ENCODE peak calls at places on chromosomes 3 and 15, in five cellular contexts. One of them, this sample, is unnamed.

GRCh38 chr3:68751883-68752282 is 180.5 kb downstream of the TAFA4 start:
- DNase-seq in H9: no peak
- DNase-seq in neural progenitor cell: no peak
- DNase-seq in IMR-90: no peak
- DNase-seq in bronchial epithelial cell: no peak
- DNase-seq in this sample: no peak

GRCh38 chr15:60773255-60773654 is 294.3 kb upstream of the ICE2 start:
- DNase-seq in H9: no peak
- DNase-seq in bronchial epithelial cell: no peak
- DNase-seq in neural progenitor cell: no peak
- DNase-seq in IMR-90: no peak
- DNase-seq in this sample: no peak

GRCh38 chr3:76998555-76998954 is 41.3 kb upstream of the ROBO2 start:
- DNase-seq in neural progenitor cell: no peak
- DNase-seq in bronchial epithelial cell: peak; percentile 75
- DNase-seq in H9: no peak
- DNase-seq in IMR-90: no peak
- DNase-seq in this sample: no peak

GRCh38 chr3:124741027-124741426 is 10.8 kb downstream of the UMPS start:
- DNase-seq in IMR-90: peak; percentile 45
- DNase-seq in H9: no peak
- DNase-seq in neural progenitor cell: no peak
- DNase-seq in bronchial epithelial cell: peak; percentile 95
- DNase-seq in this sample: no peak

GRCh38 chr3:51894939-51895338 is 8.2 kb downstream of the IQCF1 start:
- DNase-seq in bronchial epithelial cell: no peak
- DNase-seq in H9: no peak
- DNase-seq in IMR-90: no peak
- DNase-seq in neural progenitor cell: no peak
- DNase-seq in this sample: no peak

GRCh38 chr3:17070560-17070959 is 185.8 kb downstream of the PLCL2 start:
- DNase-seq in H9: peak; percentile 59
- DNase-seq in IMR-90: peak; percentile 39
- DNase-seq in bronchial epithelial cell: no peak
- DNase-seq in neural progenitor cell: peak; percentile 31
- DNase-seq in this sample: no peak

GRCh38 chr3:186107148-186108105 is 1.5 kb downstream of the ETV5 start:
- DNase-seq in H9: peak; percentile 81
- DNase-seq in neural progenitor cell: peak; percentile 93
- DNase-seq in IMR-90: peak; percentile 68
- DNase-seq in bronchial epithelial cell: peak; percentile 38
- DNase-seq in this sample: peak; percentile 61

GRCh38 chr3:99418209-99418635 is 220.2 kb upstream of the COL8A1 start:
- DNase-seq in IMR-90: no peak
- DNase-seq in neural progenitor cell: no peak
- DNase-seq in bronchial epithelial cell: peak; percentile 4
- DNase-seq in H9: no peak
- DNase-seq in this sample: peak; percentile 43

GRCh38 chr15:77634266-77634962 is 1.7 kb upstream of the LINGO1 start:
- DNase-seq in H9: peak; percentile 95
- DNase-seq in IMR-90: peak; percentile 38
- DNase-seq in bronchial epithelial cell: peak; percentile 47
- DNase-seq in neural progenitor cell: peak; percentile 91
- DNase-seq in this sample: peak; percentile 43

GRCh38 chr3:43288366-43288765 is 2.0 kb downstream of the SNRK start:
- DNase-seq in bronchial epithelial cell: peak; percentile 21
- DNase-seq in neural progenitor cell: no peak
- DNase-seq in H9: no peak
- DNase-seq in IMR-90: peak; percentile 59
- DNase-seq in this sample: peak; percentile 26

GRCh38 chr3:52253314-52254260 is 8.0 kb downstream of the PPM1M start:
- DNase-seq in neural progenitor cell: no peak
- DNase-seq in IMR-90: no peak
- DNase-seq in bronchial epithelial cell: peak; percentile 80
- DNase-seq in H9: no peak
- DNase-seq in this sample: peak; percentile 82

GRCh38 chr3:79497447-79498111 is 270.2 kb downstream of the ROBO1 start:
- DNase-seq in IMR-90: peak; percentile 11
- DNase-seq in H9: no peak
- DNase-seq in neural progenitor cell: peak; percentile 22
- DNase-seq in bronchial epithelial cell: peak; percentile 26
- DNase-seq in this sample: no peak

GRCh38 chr3:71649757-71650156 is 66.2 kb upstream of the FOXP1 start:
- DNase-seq in H9: no peak
- DNase-seq in IMR-90: no peak
- DNase-seq in bronchial epithelial cell: no peak
- DNase-seq in neural progenitor cell: no peak
- DNase-seq in this sample: no peak

GRCh38 chr3:141452045-141452444 is 34.8 kb upstream of the RASA2 start:
- DNase-seq in neural progenitor cell: peak; percentile 57
- DNase-seq in IMR-90: peak; percentile 80
- DNase-seq in H9: no peak
- DNase-seq in bronchial epithelial cell: peak; percentile 59
- DNase-seq in this sample: no peak

GRCh38 chr15:34578283-34578674 is 5.2 kb downstream of the GOLGA8B start:
- DNase-seq in neural progenitor cell: no peak
- DNase-seq in H9: no peak
- DNase-seq in bronchial epithelial cell: no peak
- DNase-seq in IMR-90: no peak
- DNase-seq in this sample: no peak

GRCh38 chr15:101482526-101483371 is 6.8 kb downstream of the PCSK6 start:
- DNase-seq in IMR-90: no peak
- DNase-seq in bronchial epithelial cell: peak; percentile 78
- DNase-seq in neural progenitor cell: no peak
- DNase-seq in H9: no peak
- DNase-seq in this sample: no peak

GRCh38 chr3:33023176-33024136 is 72.0 kb downstream of the CCR4 start:
- DNase-seq in IMR-90: no peak
- DNase-seq in neural progenitor cell: no peak
- DNase-seq in H9: no peak
- DNase-seq in bronchial epithelial cell: no peak
- DNase-seq in this sample: no peak

GRCh38 chr3:106168941-106169340 is 300.1 kb upstream of the CBLB start:
- DNase-seq in neural progenitor cell: peak; percentile 2
- DNase-seq in bronchial epithelial cell: peak; percentile 97
- DNase-seq in IMR-90: no peak
- DNase-seq in H9: no peak
- DNase-seq in this sample: no peak

GRCh38 chr3:61807865-61808276 is 246.5 kb downstream of the PTPRG start:
- DNase-seq in neural progenitor cell: peak; percentile 55
- DNase-seq in IMR-90: peak; percentile 60
- DNase-seq in H9: no peak
- DNase-seq in bronchial epithelial cell: no peak
- DNase-seq in this sample: no peak

GRCh38 chr15:91099616-91100560 is at the start of gene SV2B:
- DNase-seq in H9: peak; percentile 65
- DNase-seq in bronchial epithelial cell: peak; percentile 54
- DNase-seq in IMR-90: peak; percentile 42
- DNase-seq in neural progenitor cell: peak; percentile 83
- DNase-seq in this sample: peak; percentile 70

GRCh38 chr15:79673416-79674123 is 223.2 kb downstream of the MTHFS start:
- DNase-seq in neural progenitor cell: peak; percentile 40
- DNase-seq in IMR-90: peak; percentile 58
- DNase-seq in H9: peak; percentile 49
- DNase-seq in bronchial epithelial cell: peak; percentile 21
- DNase-seq in this sample: peak; percentile 68

GRCh38 chr3:4756060-4756775 is 223.0 kb upstream of the BHLHE40 start:
- DNase-seq in bronchial epithelial cell: no peak
- DNase-seq in neural progenitor cell: no peak
- DNase-seq in IMR-90: no peak
- DNase-seq in H9: no peak
- DNase-seq in this sample: no peak

GRCh38 chr3:4524423-4524769 is 31.2 kb downstream of the ITPR1 start:
- DNase-seq in IMR-90: peak; percentile 19
- DNase-seq in H9: no peak
- DNase-seq in bronchial epithelial cell: peak; percentile 81
- DNase-seq in neural progenitor cell: no peak
- DNase-seq in this sample: no peak

GRCh38 chr3:38454884-38455638 is 1.4 kb downstream of the ACVR2B start:
- DNase-seq in bronchial epithelial cell: peak; percentile 48
- DNase-seq in H9: peak; percentile 89
- DNase-seq in IMR-90: peak; percentile 27
- DNase-seq in neural progenitor cell: peak; percentile 92
- DNase-seq in this sample: peak; percentile 52

GRCh38 chr3:170154084-170154483 is 27.4 kb downstream of the PHC3 start:
- DNase-seq in bronchial epithelial cell: peak; percentile 21
- DNase-seq in H9: no peak
- DNase-seq in neural progenitor cell: no peak
- DNase-seq in IMR-90: peak; percentile 60
- DNase-seq in this sample: no peak

GRCh38 chr3:51386852-51387229 is 1.8 kb downstream of the MANF start:
- DNase-seq in IMR-90: no peak
- DNase-seq in bronchial epithelial cell: no peak
- DNase-seq in H9: no peak
- DNase-seq in neural progenitor cell: no peak
- DNase-seq in this sample: no peak

GRCh38 chr3:53672987-53673386 is 173.2 kb downstream of the CHDH start:
- DNase-seq in bronchial epithelial cell: no peak
- DNase-seq in IMR-90: no peak
- DNase-seq in H9: no peak
- DNase-seq in neural progenitor cell: no peak
- DNase-seq in this sample: no peak

GRCh38 chr15:94300612-94301011 is 69.3 kb downstream of the MCTP2 start:
- DNase-seq in neural progenitor cell: no peak
- DNase-seq in bronchial epithelial cell: no peak
- DNase-seq in H9: no peak
- DNase-seq in IMR-90: no peak
- DNase-seq in this sample: no peak

GRCh38 chr3:195110647-195111321 is 160.2 kb downstream of the XXYLT1 start:
- DNase-seq in IMR-90: no peak
- DNase-seq in bronchial epithelial cell: no peak
- DNase-seq in H9: no peak
- DNase-seq in neural progenitor cell: no peak
- DNase-seq in this sample: no peak

GRCh38 chr3:45792516-45793172 is 3.7 kb downstream of the SLC6A20 start:
- DNase-seq in bronchial epithelial cell: no peak
- DNase-seq in neural progenitor cell: no peak
- DNase-seq in IMR-90: no peak
- DNase-seq in H9: no peak
- DNase-seq in this sample: no peak
- H3K27me3 ChIP-seq in bronchial epithelial cell: peaks cover 20% of the 10 kb centered on the region
- H3K27me3 ChIP-seq in neural progenitor cell: peaks cover 51% of the 10 kb centered on the region
- H3K27me3 ChIP-seq in IMR-90: peaks cover 78% of the 10 kb centered on the region
- H3K27me3 ChIP-seq in H9: peaks cover 28% of the 10 kb centered on the region
- H3K27me3 ChIP-seq in this sample: peaks cover 2% of the 10 kb centered on the region

DNA sequence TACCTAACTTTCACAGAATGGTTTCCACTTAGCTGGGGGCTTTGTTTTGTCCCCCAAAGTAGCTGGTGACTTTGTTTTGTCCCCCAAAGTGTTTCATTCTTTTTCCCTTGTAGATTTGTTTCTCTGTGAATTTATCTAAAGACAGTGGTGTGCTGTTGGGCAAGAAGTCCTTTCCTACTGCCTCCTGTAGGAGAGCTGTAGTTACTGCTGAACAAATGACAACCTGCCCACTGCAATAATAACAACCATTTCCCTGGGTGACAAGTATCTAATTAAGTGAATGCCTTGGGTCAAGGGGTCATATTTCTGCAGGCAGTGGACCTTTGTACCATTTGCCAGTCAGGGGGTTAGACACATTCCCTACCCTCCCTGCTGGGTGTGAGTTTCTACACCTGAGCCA is 125.4 kb upstream of the BFSP2 start:
- DNase-seq in IMR-90: no peak
- DNase-seq in neural progenitor cell: no peak
- DNase-seq in H9: no peak
- DNase-seq in bronchial epithelial cell: no peak
- DNase-seq in this sample: no peak
- TF ChIP-seq CTCF in IMR-90: no peak
- TF ChIP-seq CTCF in neural progenitor cell: peak; percentile 35
- TF ChIP-seq CTCF in H9: peak; percentile 56
- TF ChIP-seq CTCF in bronchial epithelial cell: no peak
- TF ChIP-seq CTCF in this sample: peak; percentile 39

GRCh38 chr15:32716960-32717289 is 879 bp upstream of the GREM1 start:
- DNase-seq in bronchial epithelial cell: no peak
- DNase-seq in neural progenitor cell: no peak
- DNase-seq in H9: no peak
- DNase-seq in IMR-90: no peak
- DNase-seq in this sample: no peak

GRCh38 chr15:32716216-32716959 is 1.4 kb upstream of the GREM1 start:
- DNase-seq in bronchial epithelial cell: no peak
- DNase-seq in H9: no peak
- DNase-seq in IMR-90: no peak
- DNase-seq in neural progenitor cell: no peak
- DNase-seq in this sample: no peak

GRCh38 chr15:32718822-32719716 is 1.3 kb downstream of the GREM1 start:
- DNase-seq in IMR-90: no peak
- DNase-seq in neural progenitor cell: peak; percentile 73
- DNase-seq in bronchial epithelial cell: no peak
- DNase-seq in H9: peak; percentile 48
- DNase-seq in this sample: no peak

GRCh38 chr15:32717290-32718081 is at the start of gene GREM1:
- DNase-seq in H9: peak; percentile 55
- DNase-seq in IMR-90: peak; percentile 70
- DNase-seq in bronchial epithelial cell: no peak
- DNase-seq in neural progenitor cell: peak; percentile 90
- DNase-seq in this sample: no peak

DNA sequence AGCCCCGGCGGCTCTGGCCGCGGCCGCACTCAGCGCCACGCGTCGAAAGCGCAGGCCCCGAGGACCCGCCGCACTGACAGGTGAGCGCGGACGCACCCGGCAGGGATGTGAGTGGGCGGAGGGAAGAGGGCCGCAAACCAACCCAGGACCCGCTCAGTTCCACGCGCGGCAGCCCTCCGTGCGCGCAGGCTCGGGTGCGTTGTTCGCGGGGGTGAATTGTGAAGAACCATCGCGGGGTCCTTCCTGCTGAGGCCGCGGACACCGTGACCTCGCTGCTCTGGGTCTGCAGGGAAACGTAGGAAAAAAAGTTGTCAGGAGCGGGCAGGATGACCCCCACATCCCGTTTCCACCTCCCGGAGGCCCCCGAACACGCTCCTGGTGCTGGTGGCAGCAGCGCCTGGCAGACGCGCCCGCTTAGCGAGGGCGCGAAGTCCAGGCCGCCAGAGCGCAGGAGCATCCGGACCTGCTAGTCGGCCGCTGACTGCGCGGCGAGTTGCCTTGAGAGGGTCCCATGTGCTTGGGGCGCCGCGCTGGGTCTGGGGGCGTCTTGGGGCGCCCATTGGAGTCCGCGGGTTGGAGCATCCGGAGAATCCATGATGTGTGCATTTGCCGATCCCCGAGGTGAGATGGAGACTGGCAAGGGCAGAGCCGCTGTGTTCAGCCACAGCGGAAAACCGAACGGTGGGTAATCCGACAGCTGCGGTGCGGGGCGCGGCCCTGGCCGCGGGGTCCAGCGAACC is 448 bp downstream of the GREM1 start:
- DNase-seq in bronchial epithelial cell: no peak
- DNase-seq in IMR-90: no peak
- DNase-seq in neural progenitor cell: peak; percentile 76
- DNase-seq in H9: peak; percentile 49
- DNase-seq in this sample: peak; percentile 19
- H3K27me3 ChIP-seq in bronchial epithelial cell: peaks cover 42% of the 10 kb centered on the region
- H3K27me3 ChIP-seq in IMR-90: no peaks in the 10 kb centered on the region
- H3K27me3 ChIP-seq in neural progenitor cell: peaks cover 90% of the 10 kb centered on the region
- H3K27me3 ChIP-seq in H9: peaks cover 50% of the 10 kb centered on the region
- H3K27me3 ChIP-seq in this sample: no peaks in the 10 kb centered on the region

GRCh38 chr15:64381000-64381751 is at the start of gene PCLAF:
- DNase-seq in IMR-90: peak; percentile 94
- DNase-seq in bronchial epithelial cell: peak; percentile 90
- DNase-seq in neural progenitor cell: peak; percentile 96
- DNase-seq in H9: peak; percentile 97
- DNase-seq in this sample: peak; percentile 89
- TF ChIP-seq CTCF in IMR-90: no peak
- TF ChIP-seq CTCF in bronchial epithelial cell: no peak
- TF ChIP-seq CTCF in neural progenitor cell: peak; percentile 6
- TF ChIP-seq CTCF in H9: no peak
- TF ChIP-seq CTCF in this sample: peak; percentile 8